ENCODE peak calls at places on chromosomes 7 and 10, in five cellular contexts. One of them, this sample, is unnamed.

GRCh38 chr7:138033241-138033640 is 31.4 kb upstream of the CREB3L2 start:
- DNase-seq in H9: no peak
- DNase-seq in H1: no peak
- DNase-seq in IMR-90: no peak
- DNase-seq in mesenchymal stem cell: no peak
- DNase-seq in this sample: no peak

GRCh38 chr10:87652261-87652660 is 7.4 kb upstream of the PAPSS2 start:
- DNase-seq in H9: no peak
- DNase-seq in H1: no peak
- DNase-seq in IMR-90: no peak
- DNase-seq in mesenchymal stem cell: no peak
- DNase-seq in this sample: no peak

GRCh38 chr7:121901026-121901425 is 28.1 kb downstream of the PTPRZ1 start:
- DNase-seq in H9: no peak
- DNase-seq in H1: no peak
- DNase-seq in IMR-90: no peak
- DNase-seq in mesenchymal stem cell: no peak
- DNase-seq in this sample: no peak

GRCh38 chr10:60340973-60341372 is 48.7 kb downstream of the ANK3 start:
- DNase-seq in H9: no peak
- DNase-seq in H1: no peak
- DNase-seq in IMR-90: no peak
- DNase-seq in mesenchymal stem cell: no peak
- DNase-seq in this sample: no peak

GRCh38 chr10:11448190-11448544 is 163.3 kb downstream of the USP6NL start:
- DNase-seq in H9: no peak
- DNase-seq in H1: no peak
- DNase-seq in IMR-90: no peak
- DNase-seq in mesenchymal stem cell: no peak
- DNase-seq in this sample: no peak

GRCh38 chr10:102461187-102462054 is 10.1 kb upstream of the C10orf95 start:
- DNase-seq in H9: peak; percentile 95
- DNase-seq in H1: peak; percentile 75
- DNase-seq in IMR-90: peak; percentile 67
- DNase-seq in mesenchymal stem cell: peak; percentile 81
- DNase-seq in this sample: peak; percentile 84

GRCh38 chr7:83173664-83174063 is 11.0 kb upstream of the PCLO start:
- DNase-seq in H9: no peak
- DNase-seq in H1: no peak
- DNase-seq in IMR-90: no peak
- DNase-seq in mesenchymal stem cell: no peak
- DNase-seq in this sample: no peak

GRCh38 chr10:5892007-5892406 is 2.0 kb downstream of the FBH1 start:
- DNase-seq in H9: no peak
- DNase-seq in H1: no peak
- DNase-seq in IMR-90: no peak
- DNase-seq in mesenchymal stem cell: no peak
- DNase-seq in this sample: no peak

GRCh38 chr10:128064615-128065580 is 61.3 kb downstream of the MKI67 start:
- DNase-seq in H9: no peak
- DNase-seq in H1: no peak
- DNase-seq in IMR-90: peak; percentile 49
- DNase-seq in mesenchymal stem cell: peak; percentile 93
- DNase-seq in this sample: no peak

GRCh38 chr10:131065673-131066331 is 245.7 kb downstream of the TCERG1L start:
- DNase-seq in H9: peak; percentile 36
- DNase-seq in H1: no peak
- DNase-seq in IMR-90: no peak
- DNase-seq in mesenchymal stem cell: no peak
- DNase-seq in this sample: no peak

GRCh38 chr10:372566-372965 is 237.3 kb downstream of the ZMYND11 start:
- DNase-seq in H9: no peak
- DNase-seq in H1: no peak
- DNase-seq in IMR-90: no peak
- DNase-seq in mesenchymal stem cell: no peak
- DNase-seq in this sample: no peak

GRCh38 chr10:371515-371914 is 236.3 kb downstream of the ZMYND11 start:
- DNase-seq in H9: no peak
- DNase-seq in H1: no peak
- DNase-seq in IMR-90: no peak
- DNase-seq in mesenchymal stem cell: no peak
- DNase-seq in this sample: no peak

GRCh38 chr10:370222-370825 is 235.1 kb downstream of the ZMYND11 start:
- DNase-seq in H9: no peak
- DNase-seq in H1: no peak
- DNase-seq in IMR-90: peak; percentile 65
- DNase-seq in mesenchymal stem cell: peak; percentile 6
- DNase-seq in this sample: no peak

GRCh38 chr10:368579-369255 is 233.5 kb downstream of the ZMYND11 start:
- DNase-seq in H9: no peak
- DNase-seq in H1: no peak
- DNase-seq in IMR-90: no peak
- DNase-seq in mesenchymal stem cell: no peak
- DNase-seq in this sample: no peak

GRCh38 chr10:369441-370221 is 234.4 kb downstream of the ZMYND11 start:
- DNase-seq in H9: no peak
- DNase-seq in H1: no peak
- DNase-seq in IMR-90: peak; percentile 81
- DNase-seq in mesenchymal stem cell: peak; percentile 42
- DNase-seq in this sample: no peak
- H4K91ac ChIP-seq in H9: no peak overlapping the region
- H4K91ac ChIP-seq in H1: no peak overlapping the region
- H4K91ac ChIP-seq in IMR-90: peak overlapping the region; percentile 62
- H4K91ac ChIP-seq in mesenchymal stem cell: no peak overlapping the region
- H4K91ac ChIP-seq in this sample: no peak overlapping the region

GRCh38 chr7:50309736-50310135 is 5.2 kb downstream of the IKZF1 start:
- DNase-seq in H9: no peak
- DNase-seq in H1: no peak
- DNase-seq in IMR-90: no peak
- DNase-seq in mesenchymal stem cell: no peak
- DNase-seq in this sample: no peak
- H2BK15ac ChIP-seq in H9: no peak overlapping the region
- H2BK15ac ChIP-seq in H1: no peak overlapping the region
- H2BK15ac ChIP-seq in IMR-90: no peak overlapping the region
- H2BK15ac ChIP-seq in mesenchymal stem cell: no peak overlapping the region
- H2BK15ac ChIP-seq in this sample: no peak overlapping the region

DNA sequence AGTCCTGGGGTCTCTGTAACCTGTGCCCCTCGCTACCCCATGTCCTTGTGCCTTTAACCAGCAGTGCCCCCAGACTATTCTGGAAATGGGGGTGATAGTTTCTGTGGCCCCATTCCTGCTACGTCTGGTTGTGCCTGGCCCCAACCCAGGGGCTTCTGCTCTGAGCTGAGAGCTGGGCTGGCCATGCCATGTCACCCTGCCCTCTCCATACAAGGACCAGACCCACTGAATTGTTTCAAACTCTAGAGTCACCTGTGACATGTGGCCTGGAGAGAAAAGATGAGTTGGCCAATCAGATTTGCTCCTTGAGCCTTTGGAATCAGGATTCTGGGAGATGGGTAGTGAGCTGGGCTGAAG is 108.6 kb downstream of the GRK5 start:
- DNase-seq in H9: no peak
- DNase-seq in H1: no peak
- DNase-seq in IMR-90: no peak
- DNase-seq in mesenchymal stem cell: peak; percentile 37
- DNase-seq in this sample: no peak
- H2AK5ac ChIP-seq in H9: no peak overlapping the region
- H2AK5ac ChIP-seq in H1: no peak overlapping the region
- H2AK5ac ChIP-seq in IMR-90: peak overlapping the region; percentile 98
- H2AK5ac ChIP-seq in mesenchymal stem cell: peak overlapping the region; percentile 73
- H2AK5ac ChIP-seq in this sample: peak overlapping the region; percentile 35

DNA sequence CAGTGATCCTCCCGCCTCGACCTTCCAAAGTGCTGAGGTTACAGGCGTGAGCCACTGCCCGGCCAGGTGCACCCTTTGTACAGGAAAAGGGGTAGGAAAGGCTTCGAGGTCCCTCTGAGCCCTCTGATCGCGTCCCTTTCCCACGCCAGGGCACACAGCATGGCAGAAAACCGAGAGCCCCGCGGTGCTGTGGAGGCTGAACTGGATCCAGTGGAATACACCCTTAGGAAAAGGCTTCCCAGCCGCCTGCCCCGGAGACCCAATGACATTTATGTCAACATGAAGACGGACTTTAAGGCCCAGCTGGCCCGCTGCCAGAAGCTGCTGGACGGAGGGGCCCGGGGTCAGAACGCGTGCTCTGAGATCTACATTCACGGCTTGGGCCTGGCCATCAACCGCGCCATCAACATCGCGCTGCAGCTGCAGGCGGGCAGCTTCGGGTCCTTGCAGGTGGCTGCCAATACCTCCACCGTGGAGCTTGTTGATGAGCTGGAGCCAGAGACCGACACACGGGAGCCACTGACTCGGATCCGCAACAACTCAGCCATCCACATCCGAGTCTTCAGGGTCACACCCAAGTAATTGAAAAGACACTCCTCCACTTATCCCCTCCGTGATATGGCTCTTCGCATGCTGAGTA is 871 bp downstream of the POP7 start:
- DNase-seq in H9: peak; percentile 41
- DNase-seq in H1: no peak
- DNase-seq in IMR-90: no peak
- DNase-seq in mesenchymal stem cell: no peak
- DNase-seq in this sample: no peak
- H4K91ac ChIP-seq in H9: no peak overlapping the region
- H4K91ac ChIP-seq in H1: peak overlapping the region; percentile 44
- H4K91ac ChIP-seq in IMR-90: no peak overlapping the region
- H4K91ac ChIP-seq in mesenchymal stem cell: no peak overlapping the region
- H4K91ac ChIP-seq in this sample: peak overlapping the region; percentile 30

GRCh38 chr10:72274213-72274729 is 547 bp downstream of the DDIT4 start:
- DNase-seq in H9: no peak
- DNase-seq in H1: no peak
- DNase-seq in IMR-90: peak; percentile 13
- DNase-seq in mesenchymal stem cell: no peak
- DNase-seq in this sample: no peak

GRCh38 chr10:72267819-72268404 is 5.8 kb upstream of the DDIT4 start:
- DNase-seq in H9: no peak
- DNase-seq in H1: no peak
- DNase-seq in IMR-90: no peak
- DNase-seq in mesenchymal stem cell: no peak
- DNase-seq in this sample: no peak

GRCh38 chr10:72272689-72273409 is 875 bp upstream of the DDIT4 start:
- DNase-seq in H9: peak; percentile 93
- DNase-seq in H1: peak; percentile 80
- DNase-seq in IMR-90: peak; percentile 97
- DNase-seq in mesenchymal stem cell: peak; percentile 99
- DNase-seq in this sample: peak; percentile 69

GRCh38 chr10:72273410-72274212 is at the start of gene DDIT4:
- DNase-seq in H9: peak; percentile 99
- DNase-seq in H1: peak; percentile 98
- DNase-seq in IMR-90: peak; percentile 99
- DNase-seq in mesenchymal stem cell: peak; percentile 99
- DNase-seq in this sample: peak; percentile 97

DNA sequence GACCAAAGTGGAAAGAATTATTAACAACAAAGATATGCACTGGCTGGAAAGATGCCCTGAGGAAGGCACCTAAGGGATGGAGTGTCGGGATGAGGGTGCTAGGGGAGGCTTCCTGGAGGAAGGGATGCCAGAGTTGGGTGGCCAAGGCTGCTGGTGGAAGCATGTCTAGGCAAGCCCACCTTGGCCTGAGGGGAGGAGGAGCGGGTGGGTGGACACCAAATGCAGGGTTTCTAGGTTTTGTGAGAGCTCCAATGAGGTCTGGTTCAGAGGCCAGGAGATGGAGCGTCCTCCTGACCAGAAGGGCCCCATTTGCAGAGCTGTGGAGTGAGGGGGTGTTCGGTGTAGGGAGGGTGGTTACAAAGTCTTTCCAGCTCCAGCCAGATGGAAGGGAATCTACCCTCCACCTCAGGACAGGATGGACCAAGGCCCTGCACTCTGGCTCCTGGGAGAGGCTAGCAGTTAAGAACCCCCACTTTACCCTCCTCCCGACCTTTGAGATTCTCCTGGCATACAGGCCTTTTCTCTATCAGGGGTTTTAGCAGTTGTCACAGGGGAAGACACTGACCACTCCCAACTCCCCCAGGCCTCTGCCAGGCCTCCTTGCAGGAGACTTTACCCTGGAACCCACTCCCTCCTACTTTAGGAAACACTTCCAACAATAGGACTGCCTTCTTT is 3.0 kb upstream of the DDIT4 start:
- DNase-seq in H9: no peak
- DNase-seq in H1: no peak
- DNase-seq in IMR-90: no peak
- DNase-seq in mesenchymal stem cell: no peak
- DNase-seq in this sample: no peak
- H2BK15ac ChIP-seq in H9: no peak overlapping the region
- H2BK15ac ChIP-seq in H1: no peak overlapping the region
- H2BK15ac ChIP-seq in IMR-90: peak overlapping the region; percentile 94
- H2BK15ac ChIP-seq in mesenchymal stem cell: peak overlapping the region; percentile 87
- H2BK15ac ChIP-seq in this sample: peak overlapping the region; percentile 93

DNA sequence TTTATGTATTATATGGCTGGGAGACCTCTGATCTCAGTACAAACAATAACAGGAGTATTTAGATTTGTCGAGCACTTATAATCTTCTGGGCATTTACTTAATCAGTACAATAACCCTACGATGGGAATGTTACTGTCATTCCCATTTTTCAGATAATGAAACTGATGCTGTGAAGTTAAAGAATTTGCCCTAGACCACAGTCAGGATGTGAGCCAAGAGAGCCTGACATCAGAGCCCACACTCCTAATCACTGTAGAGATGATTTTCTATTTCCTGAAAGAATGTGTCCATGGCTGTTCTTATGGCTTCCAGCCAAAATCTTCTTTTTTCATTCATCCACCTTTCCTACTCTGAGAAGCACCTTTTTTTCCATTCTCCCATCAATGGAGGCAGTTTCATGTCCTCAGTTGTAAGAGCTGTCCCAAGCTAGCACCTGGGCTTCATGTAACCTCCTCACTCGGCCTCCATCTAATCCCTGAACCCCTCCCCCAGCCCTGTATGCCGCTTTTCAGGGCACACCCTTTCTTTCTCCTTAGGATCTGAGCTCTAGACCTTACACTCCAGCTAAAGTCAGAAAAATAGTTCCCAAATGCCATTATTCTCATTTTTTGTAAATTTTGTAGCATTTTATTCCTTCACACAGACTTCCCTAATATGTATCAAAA is 12.2 kb upstream of the CAV1 start:
- DNase-seq in H9: no peak
- DNase-seq in H1: no peak
- DNase-seq in IMR-90: peak; percentile 76
- DNase-seq in mesenchymal stem cell: peak; percentile 59
- DNase-seq in this sample: no peak
- H2AK5ac ChIP-seq in H9: no peak overlapping the region
- H2AK5ac ChIP-seq in H1: no peak overlapping the region
- H2AK5ac ChIP-seq in IMR-90: peak overlapping the region; percentile 63
- H2AK5ac ChIP-seq in mesenchymal stem cell: peak overlapping the region; percentile 95
- H2AK5ac ChIP-seq in this sample: no peak overlapping the region

GRCh38 chr10:97644961-97645360 is 4.5 kb downstream of the PI4K2A start:
- DNase-seq in H9: no peak
- DNase-seq in H1: no peak
- DNase-seq in IMR-90: no peak
- DNase-seq in mesenchymal stem cell: no peak
- DNase-seq in this sample: no peak
- H4K91ac ChIP-seq in H9: no peak overlapping the region
- H4K91ac ChIP-seq in H1: no peak overlapping the region
- H4K91ac ChIP-seq in IMR-90: no peak overlapping the region
- H4K91ac ChIP-seq in mesenchymal stem cell: no peak overlapping the region
- H4K91ac ChIP-seq in this sample: no peak overlapping the region

DNA sequence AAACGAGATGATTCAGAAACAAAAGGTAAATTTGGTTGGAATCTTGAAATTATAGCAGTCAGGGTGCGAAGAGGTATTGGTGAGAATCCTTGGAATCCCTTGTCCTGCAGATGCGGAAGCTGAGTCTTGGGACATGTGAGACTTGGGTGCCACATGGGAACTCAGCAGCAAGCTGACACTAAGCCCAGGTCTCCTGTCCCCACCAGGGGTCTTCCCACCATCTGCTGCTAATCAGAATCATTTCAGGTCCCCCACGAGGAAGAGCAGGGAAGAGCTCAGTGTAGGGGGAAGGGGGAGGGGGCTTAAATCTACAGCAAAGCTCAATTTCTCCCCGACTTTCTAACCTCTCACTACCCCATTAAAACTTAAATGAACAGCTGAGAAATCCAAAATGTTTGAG is 126.1 kb upstream of the BMPER start:
- DNase-seq in H9: no peak
- DNase-seq in H1: no peak
- DNase-seq in IMR-90: no peak
- DNase-seq in mesenchymal stem cell: no peak
- DNase-seq in this sample: no peak
- H2BK15ac ChIP-seq in H9: no peak overlapping the region
- H2BK15ac ChIP-seq in H1: no peak overlapping the region
- H2BK15ac ChIP-seq in IMR-90: no peak overlapping the region
- H2BK15ac ChIP-seq in mesenchymal stem cell: no peak overlapping the region
- H2BK15ac ChIP-seq in this sample: no peak overlapping the region

This sample was measured in neuronal stem cell.